ENCODE peak calls at places on chromosome 6, in eight cellular contexts. One of them, this sample, is unnamed.
A peak's percentile ranks its signal among the peaks of the same experiment; 100 is the strongest.

GRCh38 chr6:42099340-42100028 is 42.9 kb downstream of the C6orf132 start:
- ATAC-seq in K562: peak; percentile 5
- ATAC-seq in GM23338: peak; percentile 7
- ATAC-seq in upper lobe of left lung: peak; percentile 80
- ATAC-seq in HCT116: peak; percentile 75
- ATAC-seq in Panc1: peak; percentile 31
- ATAC-seq in GM12878: no peak
- ATAC-seq in HepG2: peak; percentile 64
- ATAC-seq in this sample: peak; percentile 27

GRCh38 chr6:125477849-125478248 is 176.1 kb upstream of the HDDC2 start:
- ATAC-seq in K562: no peak
- ATAC-seq in GM23338: no peak
- ATAC-seq in upper lobe of left lung: no peak
- ATAC-seq in HCT116: no peak
- ATAC-seq in Panc1: no peak
- ATAC-seq in GM12878: no peak
- ATAC-seq in HepG2: no peak
- ATAC-seq in this sample: no peak

GRCh38 chr6:69732045-69732444 is 64.8 kb downstream of the LMBRD1 start:
- ATAC-seq in K562: no peak
- ATAC-seq in GM23338: no peak
- ATAC-seq in upper lobe of left lung: no peak
- ATAC-seq in HCT116: no peak
- ATAC-seq in Panc1: no peak
- ATAC-seq in GM12878: no peak
- ATAC-seq in HepG2: no peak
- ATAC-seq in this sample: peak; percentile 69

GRCh38 chr6:150320450-150320849 is 48.4 kb upstream of the IYD start:
- ATAC-seq in K562: peak; percentile 55
- ATAC-seq in GM23338: no peak
- ATAC-seq in upper lobe of left lung: no peak
- ATAC-seq in HCT116: no peak
- ATAC-seq in Panc1: no peak
- ATAC-seq in GM12878: no peak
- ATAC-seq in HepG2: no peak
- ATAC-seq in this sample: no peak

GRCh38 chr6:108665495-108666196 is 104.9 kb downstream of the FOXO3 start:
- ATAC-seq in K562: no peak
- ATAC-seq in GM23338: no peak
- ATAC-seq in upper lobe of left lung: no peak
- ATAC-seq in HCT116: no peak
- ATAC-seq in Panc1: no peak
- ATAC-seq in GM12878: no peak
- ATAC-seq in HepG2: no peak
- ATAC-seq in this sample: no peak

GRCh38 chr6:53302678-53303360 is 45.9 kb downstream of the ELOVL5 start:
- ATAC-seq in K562: no peak
- ATAC-seq in GM23338: no peak
- ATAC-seq in upper lobe of left lung: no peak
- ATAC-seq in HCT116: no peak
- ATAC-seq in Panc1: peak; percentile 50
- ATAC-seq in GM12878: no peak
- ATAC-seq in HepG2: no peak
- ATAC-seq in this sample: peak; percentile 48

GRCh38 chr6:45543298-45544235 is 165.8 kb upstream of the SUPT3H start:
- ATAC-seq in K562: no peak
- ATAC-seq in GM23338: no peak
- ATAC-seq in upper lobe of left lung: no peak
- ATAC-seq in HCT116: no peak
- ATAC-seq in Panc1: no peak
- ATAC-seq in GM12878: no peak
- ATAC-seq in HepG2: no peak
- ATAC-seq in this sample: no peak

GRCh38 chr6:11275598-11275997 is 43.1 kb upstream of the NEDD9 start:
- ATAC-seq in K562: no peak
- ATAC-seq in GM23338: no peak
- ATAC-seq in upper lobe of left lung: peak; percentile 79
- ATAC-seq in HCT116: no peak
- ATAC-seq in Panc1: no peak
- ATAC-seq in GM12878: peak; percentile 80
- ATAC-seq in HepG2: peak; percentile 97
- ATAC-seq in this sample: no peak

GRCh38 chr6:87237804-87238203 is 82.4 kb downstream of the ZNF292 start:
- ATAC-seq in K562: peak; percentile 70
- ATAC-seq in GM23338: no peak
- ATAC-seq in upper lobe of left lung: no peak
- ATAC-seq in HCT116: peak; percentile 77
- ATAC-seq in Panc1: no peak
- ATAC-seq in GM12878: peak; percentile 84
- ATAC-seq in HepG2: peak; percentile 54
- ATAC-seq in this sample: no peak

GRCh38 chr6:18681828-18682503 is 294.8 kb downstream of the RNF144B start:
- ATAC-seq in K562: no peak
- ATAC-seq in GM23338: no peak
- ATAC-seq in upper lobe of left lung: no peak
- ATAC-seq in HCT116: no peak
- ATAC-seq in Panc1: no peak
- ATAC-seq in GM12878: no peak
- ATAC-seq in HepG2: no peak
- ATAC-seq in this sample: no peak

GRCh38 chr6:90478278-90478677 is 108.6 kb downstream of the MAP3K7 start:
- ATAC-seq in K562: peak; percentile 63
- ATAC-seq in GM23338: peak; percentile 78
- ATAC-seq in upper lobe of left lung: no peak
- ATAC-seq in HCT116: no peak
- ATAC-seq in Panc1: no peak
- ATAC-seq in GM12878: no peak
- ATAC-seq in HepG2: no peak
- ATAC-seq in this sample: no peak

GRCh38 chr6:170051229-170052172 is 239.4 kb downstream of the DLL1 start:
- ATAC-seq in K562: no peak
- ATAC-seq in GM23338: no peak
- ATAC-seq in upper lobe of left lung: no peak
- ATAC-seq in HCT116: no peak
- ATAC-seq in Panc1: no peak
- ATAC-seq in GM12878: no peak
- ATAC-seq in HepG2: peak; percentile 17
- ATAC-seq in this sample: no peak

GRCh38 chr6:170048615-170049256 is 242.1 kb downstream of the DLL1 start:
- ATAC-seq in K562: no peak
- ATAC-seq in GM23338: no peak
- ATAC-seq in upper lobe of left lung: peak; percentile 17
- ATAC-seq in HCT116: no peak
- ATAC-seq in Panc1: no peak
- ATAC-seq in GM12878: no peak
- ATAC-seq in HepG2: no peak
- ATAC-seq in this sample: peak; percentile 20

GRCh38 chr6:170047813-170048212 is 243.1 kb downstream of the DLL1 start:
- ATAC-seq in K562: no peak
- ATAC-seq in GM23338: no peak
- ATAC-seq in upper lobe of left lung: no peak
- ATAC-seq in HCT116: no peak
- ATAC-seq in Panc1: no peak
- ATAC-seq in GM12878: no peak
- ATAC-seq in HepG2: no peak
- ATAC-seq in this sample: no peak

GRCh38 chr6:170050591-170051041 is 240.3 kb downstream of the DLL1 start:
- ATAC-seq in K562: no peak
- ATAC-seq in GM23338: no peak
- ATAC-seq in upper lobe of left lung: no peak
- ATAC-seq in HCT116: no peak
- ATAC-seq in Panc1: no peak
- ATAC-seq in GM12878: no peak
- ATAC-seq in HepG2: no peak
- ATAC-seq in this sample: no peak

GRCh38 chr6:170049641-170050491 is 241.0 kb downstream of the DLL1 start:
- ATAC-seq in K562: no peak
- ATAC-seq in GM23338: no peak
- ATAC-seq in upper lobe of left lung: peak; percentile 50
- ATAC-seq in HCT116: no peak
- ATAC-seq in Panc1: peak; percentile 36
- ATAC-seq in GM12878: no peak
- ATAC-seq in HepG2: no peak
- ATAC-seq in this sample: peak; percentile 94
- TF ChIP-seq POLR2AphosphoS5 in K562: no peak
- TF ChIP-seq POLR2AphosphoS5 in GM23338: no peak
- TF ChIP-seq POLR2AphosphoS5 in upper lobe of left lung: peak; percentile 61
- TF ChIP-seq POLR2AphosphoS5 in HCT116: no peak
- TF ChIP-seq POLR2AphosphoS5 in Panc1: no peak
- TF ChIP-seq POLR2AphosphoS5 in GM12878: no peak
- TF ChIP-seq POLR2AphosphoS5 in HepG2: no peak
- TF ChIP-seq POLR2AphosphoS5 in this sample: peak; percentile 92

DNA sequence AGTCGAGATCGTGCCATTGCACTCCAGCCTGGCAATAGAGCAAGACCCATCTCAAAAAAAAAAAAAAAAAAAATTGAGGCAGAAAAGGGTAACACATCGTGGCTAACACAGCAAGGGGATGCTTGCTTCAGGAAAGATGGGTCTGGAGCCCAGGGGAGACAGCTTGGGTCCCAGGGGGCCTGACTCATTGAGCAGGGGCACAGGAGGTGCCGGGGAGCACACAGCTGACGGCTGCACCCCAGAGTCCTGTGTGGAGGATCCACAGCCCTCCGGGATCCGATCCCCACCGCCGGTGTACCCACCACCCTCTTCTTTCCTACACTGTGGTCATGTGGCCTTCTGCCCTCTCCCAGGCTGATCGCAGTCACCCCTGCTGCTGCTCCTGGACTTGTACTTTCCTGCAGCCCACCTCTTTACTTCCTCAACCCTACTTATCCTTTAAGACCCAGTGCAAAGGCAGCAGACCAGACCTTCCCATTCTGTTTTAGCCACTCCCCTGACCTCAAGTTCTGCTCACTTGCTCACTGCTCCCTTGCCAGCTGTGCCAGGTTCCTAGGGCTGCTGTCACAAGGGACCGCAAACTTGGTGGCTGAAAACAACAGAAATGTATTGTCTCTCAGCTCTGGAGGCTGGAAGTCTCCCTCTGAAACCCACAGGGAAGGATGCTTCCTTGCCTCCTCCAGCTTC is 17.6 kb upstream of the EZR start:
- ATAC-seq in K562: no peak
- ATAC-seq in GM23338: no peak
- ATAC-seq in upper lobe of left lung: no peak
- ATAC-seq in HCT116: no peak
- ATAC-seq in Panc1: peak; percentile 35
- ATAC-seq in GM12878: peak; percentile 23
- ATAC-seq in HepG2: no peak
- ATAC-seq in this sample: no peak
- H3K27ac ChIP-seq in K562: no peak overlapping the region
- H3K27ac ChIP-seq in GM23338: no peak overlapping the region
- H3K27ac ChIP-seq in upper lobe of left lung: no peak overlapping the region
- H3K27ac ChIP-seq in HCT116: no peak overlapping the region
- H3K27ac ChIP-seq in Panc1: no peak overlapping the region
- H3K27ac ChIP-seq in GM12878: no peak overlapping the region
- H3K27ac ChIP-seq in HepG2: no peak overlapping the region
- H3K27ac ChIP-seq in this sample: no peak overlapping the region

DNA sequence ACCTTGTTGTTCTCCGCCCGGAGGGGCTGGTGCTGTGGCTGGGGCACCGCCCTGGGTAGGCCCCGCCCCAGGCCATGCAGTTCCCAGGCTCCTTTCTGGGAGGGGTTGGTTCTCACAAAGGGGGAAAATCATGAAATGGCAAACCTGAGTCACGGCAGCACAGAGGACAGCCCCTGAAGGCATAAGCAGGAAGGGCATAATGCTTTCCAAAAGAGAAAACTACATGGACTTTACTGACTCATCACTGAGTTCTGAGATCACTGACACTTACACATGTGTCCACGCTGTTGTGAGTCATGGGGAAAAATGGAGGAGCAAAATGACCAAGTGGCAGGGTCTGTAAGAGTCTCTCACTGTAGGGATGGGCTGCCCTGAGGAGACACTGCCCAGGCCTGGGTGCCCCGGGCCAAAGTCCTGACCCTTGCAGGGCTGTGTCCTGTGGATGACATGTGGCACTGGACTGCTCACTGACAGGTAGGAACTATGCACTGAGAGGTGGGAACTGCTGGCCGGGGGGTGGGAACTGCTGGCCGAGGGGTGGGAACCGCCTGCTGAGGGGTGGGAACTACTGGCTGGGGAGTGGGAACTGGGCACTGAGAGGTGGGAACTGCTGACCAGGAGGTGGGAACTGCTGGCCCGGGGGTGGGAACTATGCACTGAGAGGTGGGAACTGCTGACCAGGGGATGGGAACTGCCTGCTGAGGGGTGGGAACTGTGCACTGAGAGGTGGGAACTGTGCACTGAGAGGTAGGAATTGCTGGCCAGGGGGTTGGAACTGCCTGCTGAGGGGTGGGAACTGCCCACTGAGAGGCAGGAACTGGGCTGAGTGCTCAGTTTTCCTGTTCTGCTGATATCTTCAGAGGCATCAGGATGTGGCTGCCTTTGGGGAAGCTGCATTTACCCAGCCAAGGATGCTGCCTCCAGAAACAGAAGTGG is 90.4 kb downstream of the THBS2 start:
- ATAC-seq in K562: no peak
- ATAC-seq in GM23338: no peak
- ATAC-seq in upper lobe of left lung: peak; percentile 2
- ATAC-seq in HCT116: peak; percentile 76
- ATAC-seq in Panc1: peak; percentile 53
- ATAC-seq in GM12878: no peak
- ATAC-seq in HepG2: peak; percentile 13
- ATAC-seq in this sample: peak; percentile 84
- TF ChIP-seq POLR2AphosphoS5 in K562: no peak
- TF ChIP-seq POLR2AphosphoS5 in GM23338: no peak
- TF ChIP-seq POLR2AphosphoS5 in upper lobe of left lung: peak; percentile 39
- TF ChIP-seq POLR2AphosphoS5 in HCT116: no peak
- TF ChIP-seq POLR2AphosphoS5 in Panc1: no peak
- TF ChIP-seq POLR2AphosphoS5 in GM12878: no peak
- TF ChIP-seq POLR2AphosphoS5 in HepG2: no peak
- TF ChIP-seq POLR2AphosphoS5 in this sample: peak; percentile 32

GRCh38 chr6:29968905-29969304 is 26.6 kb downstream of the HLA-A start:
- ATAC-seq in K562: no peak
- ATAC-seq in GM23338: no peak
- ATAC-seq in upper lobe of left lung: no peak
- ATAC-seq in HCT116: no peak
- ATAC-seq in Panc1: no peak
- ATAC-seq in GM12878: no peak
- ATAC-seq in HepG2: no peak
- ATAC-seq in this sample: no peak

GRCh38 chr6:29970711-29971110 is 28.4 kb downstream of the HLA-A start:
- ATAC-seq in K562: no peak
- ATAC-seq in GM23338: no peak
- ATAC-seq in upper lobe of left lung: no peak
- ATAC-seq in HCT116: no peak
- ATAC-seq in Panc1: no peak
- ATAC-seq in GM12878: no peak
- ATAC-seq in HepG2: no peak
- ATAC-seq in this sample: no peak

GRCh38 chr6:29967379-29968010 is 25.2 kb downstream of the HLA-A start:
- ATAC-seq in K562: peak; percentile 68
- ATAC-seq in GM23338: no peak
- ATAC-seq in upper lobe of left lung: no peak
- ATAC-seq in HCT116: peak; percentile 31
- ATAC-seq in Panc1: no peak
- ATAC-seq in GM12878: peak; percentile 27
- ATAC-seq in HepG2: peak; percentile 7
- ATAC-seq in this sample: no peak

GRCh38 chr6:29965873-29966601 is 23.7 kb downstream of the HLA-A start:
- ATAC-seq in K562: peak; percentile 62
- ATAC-seq in GM23338: peak; percentile 46
- ATAC-seq in upper lobe of left lung: peak; percentile 92
- ATAC-seq in HCT116: peak; percentile 74
- ATAC-seq in Panc1: peak; percentile 83
- ATAC-seq in GM12878: peak; percentile 78
- ATAC-seq in HepG2: peak; percentile 66
- ATAC-seq in this sample: peak; percentile 78

GRCh38 chr6:29968130-29968529 is 25.8 kb downstream of the HLA-A start:
- ATAC-seq in K562: no peak
- ATAC-seq in GM23338: no peak
- ATAC-seq in upper lobe of left lung: no peak
- ATAC-seq in HCT116: no peak
- ATAC-seq in Panc1: peak; percentile 29
- ATAC-seq in GM12878: no peak
- ATAC-seq in HepG2: no peak
- ATAC-seq in this sample: no peak
- H3K27ac ChIP-seq in K562: peak overlapping the region; percentile 95
- H3K27ac ChIP-seq in GM23338: no peak overlapping the region
- H3K27ac ChIP-seq in upper lobe of left lung: peak overlapping the region; percentile 35
- H3K27ac ChIP-seq in HCT116: peak overlapping the region; percentile 86
- H3K27ac ChIP-seq in Panc1: peak overlapping the region; percentile 98
- H3K27ac ChIP-seq in GM12878: no peak overlapping the region
- H3K27ac ChIP-seq in HepG2: peak overlapping the region; percentile 84
- H3K27ac ChIP-seq in this sample: no peak overlapping the region